ENCODE peak calls at places on chromosomes 6 and 20, in ten cellular contexts. One of them, this sample, is unnamed.

GRCh38 chr6:25872804-25873203 is 1.2 kb downstream of the SLC17A3 start:
- DNase-seq in cardiac muscle cell: no peak
- DNase-seq in suprapubic skin: no peak
- DNase-seq in activated B cell treated with CpG ODN at 0.5 μM for 24 hours: no peak
- DNase-seq in adrenal gland: no peak
- DNase-seq in endothelial cell: no peak
- DNase-seq in cardiac fibroblast: no peak
- DNase-seq in mucosa of descending colon: no peak
- DNase-seq in fibroblast of pulmonary artery: no peak
- DNase-seq in B cell: no peak
- DNase-seq in this sample: no peak

GRCh38 chr6:50452001-50452400 is 261.3 kb upstream of the TFAP2D start:
- DNase-seq in adrenal gland: no peak
- DNase-seq in B cell: no peak
- DNase-seq in cardiac muscle cell: no peak
- DNase-seq in endothelial cell: no peak
- DNase-seq in suprapubic skin: no peak
- DNase-seq in fibroblast of pulmonary artery: no peak
- DNase-seq in mucosa of descending colon: no peak
- DNase-seq in activated B cell treated with CpG ODN at 0.5 μM for 24 hours: no peak
- DNase-seq in cardiac fibroblast: no peak
- DNase-seq in this sample: no peak

GRCh38 chr6:139765825-139766285 is 391.4 kb upstream of the CITED2 start:
- DNase-seq in suprapubic skin: no peak
- DNase-seq in activated B cell treated with CpG ODN at 0.5 μM for 24 hours: no peak
- DNase-seq in cardiac fibroblast: peak; percentile 44
- DNase-seq in endothelial cell: no peak
- DNase-seq in adrenal gland: no peak
- DNase-seq in fibroblast of pulmonary artery: peak; percentile 50
- DNase-seq in mucosa of descending colon: no peak
- DNase-seq in cardiac muscle cell: no peak
- DNase-seq in B cell: no peak
- DNase-seq in this sample: no peak

GRCh38 chr6:156791261-156791850 is 14.2 kb downstream of the ARID1B start:
- DNase-seq in fibroblast of pulmonary artery: peak; percentile 81
- DNase-seq in B cell: peak; percentile 63
- DNase-seq in cardiac fibroblast: peak; percentile 87
- DNase-seq in mucosa of descending colon: peak; percentile 33
- DNase-seq in cardiac muscle cell: peak; percentile 95
- DNase-seq in adrenal gland: no peak
- DNase-seq in activated B cell treated with CpG ODN at 0.5 μM for 24 hours: no peak
- DNase-seq in suprapubic skin: no peak
- DNase-seq in endothelial cell: no peak
- DNase-seq in this sample: no peak

GRCh38 chr6:115997990-115998585 is 62.6 kb downstream of the FRK start:
- DNase-seq in endothelial cell: no peak
- DNase-seq in fibroblast of pulmonary artery: no peak
- DNase-seq in suprapubic skin: no peak
- DNase-seq in adrenal gland: no peak
- DNase-seq in activated B cell treated with CpG ODN at 0.5 μM for 24 hours: no peak
- DNase-seq in B cell: no peak
- DNase-seq in cardiac fibroblast: no peak
- DNase-seq in mucosa of descending colon: no peak
- DNase-seq in cardiac muscle cell: no peak
- DNase-seq in this sample: no peak

GRCh38 chr20:20065366-20065765 is 13.0 kb downstream of the CFAP61 start:
- DNase-seq in B cell: no peak
- DNase-seq in mucosa of descending colon: no peak
- DNase-seq in endothelial cell: no peak
- DNase-seq in suprapubic skin: no peak
- DNase-seq in activated B cell treated with CpG ODN at 0.5 μM for 24 hours: no peak
- DNase-seq in cardiac muscle cell: no peak
- DNase-seq in adrenal gland: no peak
- DNase-seq in cardiac fibroblast: no peak
- DNase-seq in fibroblast of pulmonary artery: no peak
- DNase-seq in this sample: no peak

GRCh38 chr6:27839303-27840081 is 72.7 kb downstream of the OR2B2 start:
- DNase-seq in activated B cell treated with CpG ODN at 0.5 μM for 24 hours: no peak
- DNase-seq in cardiac fibroblast: peak; percentile 79
- DNase-seq in suprapubic skin: no peak
- DNase-seq in mucosa of descending colon: peak; percentile 82
- DNase-seq in fibroblast of pulmonary artery: peak; percentile 76
- DNase-seq in endothelial cell: no peak
- DNase-seq in adrenal gland: peak; percentile 57
- DNase-seq in B cell: peak; percentile 24
- DNase-seq in cardiac muscle cell: peak; percentile 21
- DNase-seq in this sample: no peak

GRCh38 chr6:150169609-150170008 is 26.8 kb downstream of the PPP1R14C start:
- DNase-seq in activated B cell treated with CpG ODN at 0.5 μM for 24 hours: no peak
- DNase-seq in suprapubic skin: no peak
- DNase-seq in fibroblast of pulmonary artery: peak; percentile 18
- DNase-seq in cardiac fibroblast: peak; percentile 55
- DNase-seq in mucosa of descending colon: no peak
- DNase-seq in endothelial cell: no peak
- DNase-seq in cardiac muscle cell: no peak
- DNase-seq in adrenal gland: no peak
- DNase-seq in B cell: no peak
- DNase-seq in this sample: no peak

GRCh38 chr6:52514514-52514913 is 62.3 kb downstream of the TRAM2 start:
- DNase-seq in cardiac muscle cell: no peak
- DNase-seq in fibroblast of pulmonary artery: peak; percentile 78
- DNase-seq in activated B cell treated with CpG ODN at 0.5 μM for 24 hours: no peak
- DNase-seq in suprapubic skin: peak; percentile 87
- DNase-seq in B cell: no peak
- DNase-seq in endothelial cell: no peak
- DNase-seq in mucosa of descending colon: no peak
- DNase-seq in adrenal gland: no peak
- DNase-seq in cardiac fibroblast: peak; percentile 90
- DNase-seq in this sample: no peak

GRCh38 chr6:113980937-113981554 is 10.1 kb upstream of the HDAC2 start:
- DNase-seq in cardiac muscle cell: peak; percentile 74
- DNase-seq in cardiac fibroblast: peak; percentile 47
- DNase-seq in mucosa of descending colon: no peak
- DNase-seq in suprapubic skin: no peak
- DNase-seq in fibroblast of pulmonary artery: peak; percentile 47
- DNase-seq in B cell: no peak
- DNase-seq in adrenal gland: no peak
- DNase-seq in activated B cell treated with CpG ODN at 0.5 μM for 24 hours: no peak
- DNase-seq in endothelial cell: peak; percentile 36
- DNase-seq in this sample: no peak

GRCh38 chr20:35319206-35320197 is 27.3 kb upstream of the FAM83C start:
- DNase-seq in activated B cell treated with CpG ODN at 0.5 μM for 24 hours: no peak
- DNase-seq in suprapubic skin: no peak
- DNase-seq in B cell: no peak
- DNase-seq in cardiac fibroblast: no peak
- DNase-seq in mucosa of descending colon: no peak
- DNase-seq in endothelial cell: no peak
- DNase-seq in adrenal gland: no peak
- DNase-seq in cardiac muscle cell: no peak
- DNase-seq in fibroblast of pulmonary artery: peak; percentile 55
- DNase-seq in this sample: no peak

GRCh38 chr6:34189806-34190503 is 44.1 kb upstream of the GRM4 start:
- DNase-seq in mucosa of descending colon: peak; percentile 30
- DNase-seq in adrenal gland: no peak
- DNase-seq in B cell: peak; percentile 80
- DNase-seq in cardiac muscle cell: no peak
- DNase-seq in endothelial cell: no peak
- DNase-seq in cardiac fibroblast: no peak
- DNase-seq in suprapubic skin: peak; percentile 63
- DNase-seq in activated B cell treated with CpG ODN at 0.5 μM for 24 hours: peak; percentile 37
- DNase-seq in fibroblast of pulmonary artery: no peak
- DNase-seq in this sample: no peak

GRCh38 chr20:16096756-16097326 is 476.4 kb downstream of the KIF16B start:
- DNase-seq in mucosa of descending colon: no peak
- DNase-seq in activated B cell treated with CpG ODN at 0.5 μM for 24 hours: no peak
- DNase-seq in endothelial cell: no peak
- DNase-seq in B cell: no peak
- DNase-seq in fibroblast of pulmonary artery: no peak
- DNase-seq in cardiac fibroblast: no peak
- DNase-seq in suprapubic skin: no peak
- DNase-seq in adrenal gland: no peak
- DNase-seq in cardiac muscle cell: no peak
- DNase-seq in this sample: no peak

GRCh38 chr20:61746781-61747180 is 318.9 kb downstream of the TAF4 start:
- DNase-seq in B cell: no peak
- DNase-seq in mucosa of descending colon: no peak
- DNase-seq in endothelial cell: no peak
- DNase-seq in adrenal gland: no peak
- DNase-seq in activated B cell treated with CpG ODN at 0.5 μM for 24 hours: no peak
- DNase-seq in cardiac muscle cell: no peak
- DNase-seq in cardiac fibroblast: no peak
- DNase-seq in suprapubic skin: no peak
- DNase-seq in fibroblast of pulmonary artery: no peak
- DNase-seq in this sample: no peak

GRCh38 chr6:133774356-133774755 is 114.6 kb upstream of the TCF21 start:
- DNase-seq in endothelial cell: no peak
- DNase-seq in adrenal gland: no peak
- DNase-seq in mucosa of descending colon: no peak
- DNase-seq in fibroblast of pulmonary artery: peak; percentile 76
- DNase-seq in suprapubic skin: no peak
- DNase-seq in cardiac muscle cell: no peak
- DNase-seq in activated B cell treated with CpG ODN at 0.5 μM for 24 hours: no peak
- DNase-seq in cardiac fibroblast: peak; percentile 49
- DNase-seq in B cell: no peak
- DNase-seq in this sample: no peak

GRCh38 chr20:36173451-36173933 is 19.0 kb downstream of the EPB41L1 start:
- DNase-seq in activated B cell treated with CpG ODN at 0.5 μM for 24 hours: no peak
- DNase-seq in cardiac fibroblast: peak; percentile 36
- DNase-seq in mucosa of descending colon: no peak
- DNase-seq in fibroblast of pulmonary artery: peak; percentile 14
- DNase-seq in B cell: no peak
- DNase-seq in suprapubic skin: no peak
- DNase-seq in adrenal gland: peak; percentile 54
- DNase-seq in endothelial cell: peak; percentile 41
- DNase-seq in cardiac muscle cell: peak; percentile 93
- DNase-seq in this sample: no peak

GRCh38 chr6:67854098-67854497 is 781.0 kb upstream of the ADGRB3 start:
- DNase-seq in fibroblast of pulmonary artery: no peak
- DNase-seq in endothelial cell: no peak
- DNase-seq in B cell: no peak
- DNase-seq in mucosa of descending colon: no peak
- DNase-seq in activated B cell treated with CpG ODN at 0.5 μM for 24 hours: no peak
- DNase-seq in cardiac muscle cell: no peak
- DNase-seq in suprapubic skin: no peak
- DNase-seq in adrenal gland: no peak
- DNase-seq in cardiac fibroblast: no peak
- DNase-seq in this sample: no peak

GRCh38 chr6:10720229-10720959 is 2.5 kb upstream of the TMEM14C start:
- DNase-seq in cardiac muscle cell: no peak
- DNase-seq in mucosa of descending colon: peak; percentile 48
- DNase-seq in fibroblast of pulmonary artery: no peak
- DNase-seq in activated B cell treated with CpG ODN at 0.5 μM for 24 hours: peak; percentile 45
- DNase-seq in B cell: peak; percentile 66
- DNase-seq in adrenal gland: peak; percentile 60
- DNase-seq in endothelial cell: no peak
- DNase-seq in suprapubic skin: no peak
- DNase-seq in cardiac fibroblast: peak; percentile 31
- DNase-seq in this sample: no peak

GRCh38 chr6:40556881-40557280 is 30.3 kb downstream of the LRFN2 start:
- DNase-seq in cardiac muscle cell: no peak
- DNase-seq in activated B cell treated with CpG ODN at 0.5 μM for 24 hours: no peak
- DNase-seq in suprapubic skin: no peak
- DNase-seq in adrenal gland: no peak
- DNase-seq in cardiac fibroblast: no peak
- DNase-seq in fibroblast of pulmonary artery: no peak
- DNase-seq in endothelial cell: no peak
- DNase-seq in B cell: no peak
- DNase-seq in mucosa of descending colon: no peak
- DNase-seq in this sample: no peak
- TF ChIP-seq CTCF in cardiac muscle cell: no peak
- TF ChIP-seq CTCF in activated B cell treated with CpG ODN at 0.5 μM for 24 hours: no peak
- TF ChIP-seq CTCF in suprapubic skin: no peak
- TF ChIP-seq CTCF in adrenal gland: no peak
- TF ChIP-seq CTCF in cardiac fibroblast: no peak
- TF ChIP-seq CTCF in fibroblast of pulmonary artery: no peak
- TF ChIP-seq CTCF in endothelial cell: no peak
- TF ChIP-seq CTCF in B cell: no peak
- TF ChIP-seq CTCF in mucosa of descending colon: no peak
- TF ChIP-seq CTCF in this sample: no peak

DNA sequence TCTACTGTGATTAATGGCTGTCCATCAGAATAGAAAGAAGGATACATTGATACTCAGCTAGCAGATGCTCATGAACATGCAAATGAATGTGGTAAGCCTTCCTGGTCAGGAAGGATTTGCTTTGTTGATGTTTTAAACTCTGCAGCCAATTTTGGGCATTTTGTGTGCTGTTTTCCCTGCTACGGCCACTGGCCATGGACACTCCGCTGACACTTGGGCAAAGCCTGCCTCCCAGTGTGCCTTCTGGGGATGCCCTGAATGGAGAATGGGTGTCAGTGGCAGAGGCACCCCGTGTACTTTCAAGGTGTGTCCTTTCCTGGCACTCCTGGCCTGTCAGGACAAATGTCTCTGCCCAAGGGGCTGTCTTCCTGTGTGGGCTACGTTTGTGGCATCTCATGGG is 113.1 kb downstream of the SOBP start:
- DNase-seq in cardiac fibroblast: no peak
- DNase-seq in cardiac muscle cell: no peak
- DNase-seq in activated B cell treated with CpG ODN at 0.5 μM for 24 hours: no peak
- DNase-seq in adrenal gland: no peak
- DNase-seq in endothelial cell: no peak
- DNase-seq in suprapubic skin: no peak
- DNase-seq in B cell: no peak
- DNase-seq in fibroblast of pulmonary artery: no peak
- DNase-seq in mucosa of descending colon: no peak
- DNase-seq in this sample: no peak
- TF ChIP-seq CTCF in cardiac fibroblast: no peak
- TF ChIP-seq CTCF in cardiac muscle cell: no peak
- TF ChIP-seq CTCF in activated B cell treated with CpG ODN at 0.5 μM for 24 hours: no peak
- TF ChIP-seq CTCF in adrenal gland: no peak
- TF ChIP-seq CTCF in endothelial cell: no peak
- TF ChIP-seq CTCF in suprapubic skin: no peak
- TF ChIP-seq CTCF in B cell: no peak
- TF ChIP-seq CTCF in fibroblast of pulmonary artery: no peak
- TF ChIP-seq CTCF in mucosa of descending colon: no peak
- TF ChIP-seq CTCF in this sample: no peak

GRCh38 chr20:38187512-38187911 is 22.4 kb upstream of the TGM2 start:
- DNase-seq in cardiac fibroblast: no peak
- DNase-seq in cardiac muscle cell: peak; percentile 43
- DNase-seq in B cell: no peak
- DNase-seq in endothelial cell: no peak
- DNase-seq in suprapubic skin: no peak
- DNase-seq in activated B cell treated with CpG ODN at 0.5 μM for 24 hours: no peak
- DNase-seq in adrenal gland: no peak
- DNase-seq in mucosa of descending colon: no peak
- DNase-seq in fibroblast of pulmonary artery: no peak
- DNase-seq in this sample: no peak
- TF ChIP-seq CTCF in cardiac fibroblast: no peak
- TF ChIP-seq CTCF in cardiac muscle cell: peak; percentile 16
- TF ChIP-seq CTCF in B cell: no peak
- TF ChIP-seq CTCF in endothelial cell: no peak
- TF ChIP-seq CTCF in suprapubic skin: no peak
- TF ChIP-seq CTCF in activated B cell treated with CpG ODN at 0.5 μM for 24 hours: no peak
- TF ChIP-seq CTCF in adrenal gland: peak; percentile 24
- TF ChIP-seq CTCF in mucosa of descending colon: no peak
- TF ChIP-seq CTCF in fibroblast of pulmonary artery: peak; percentile 16
- TF ChIP-seq CTCF in this sample: no peak

DNA sequence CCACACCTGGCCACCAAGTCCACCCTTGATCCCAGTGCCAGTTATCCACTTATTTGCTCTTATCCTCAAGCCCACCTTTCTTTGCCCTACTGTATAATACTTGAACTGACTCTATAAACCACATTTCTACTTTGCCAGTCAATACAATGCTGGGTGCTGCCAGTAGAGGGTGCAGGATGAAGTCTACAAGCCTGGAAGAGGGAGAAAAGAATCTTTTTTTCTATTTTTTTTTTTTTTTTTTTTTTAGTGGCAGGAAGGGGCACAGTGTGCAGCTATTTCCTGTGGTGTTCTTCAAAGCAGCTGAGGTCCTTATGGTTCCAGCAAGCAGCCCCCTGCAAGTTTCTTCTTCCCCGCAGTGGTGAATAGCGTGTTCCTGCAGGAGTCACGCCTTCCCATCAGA is 22.2 kb upstream of the GABRR1 start:
- DNase-seq in cardiac fibroblast: no peak
- DNase-seq in fibroblast of pulmonary artery: no peak
- DNase-seq in cardiac muscle cell: no peak
- DNase-seq in mucosa of descending colon: peak; percentile 25
- DNase-seq in endothelial cell: peak; percentile 47
- DNase-seq in B cell: no peak
- DNase-seq in adrenal gland: no peak
- DNase-seq in suprapubic skin: no peak
- DNase-seq in activated B cell treated with CpG ODN at 0.5 μM for 24 hours: no peak
- DNase-seq in this sample: no peak
- TF ChIP-seq CTCF in cardiac fibroblast: peak; percentile 42
- TF ChIP-seq CTCF in fibroblast of pulmonary artery: peak; percentile 46
- TF ChIP-seq CTCF in cardiac muscle cell: peak; percentile 51
- TF ChIP-seq CTCF in mucosa of descending colon: no peak
- TF ChIP-seq CTCF in endothelial cell: peak; percentile 37
- TF ChIP-seq CTCF in B cell: peak; percentile 21
- TF ChIP-seq CTCF in adrenal gland: no peak
- TF ChIP-seq CTCF in suprapubic skin: no peak
- TF ChIP-seq CTCF in activated B cell treated with CpG ODN at 0.5 μM for 24 hours: no peak
- TF ChIP-seq CTCF in this sample: no peak